ENCODE peak calls at places on chromosomes 13 and 19, in four cellular contexts. One of them, this sample, is unnamed. For H3K4me1, the result is how much of the 10 kb centered on the place peaks cover.

GRCh38 chr19:45171211-45171623 is 6.8 kb downstream of the TRAPPC6A start:
- DNase-seq in effector memory CD4-positive, alpha-beta T cell: peak
- DNase-seq in A673: no peak
- DNase-seq in endodermal cell: peak
- DNase-seq in this sample: no peak

GRCh38 chr19:55462722-55463121 is 1.3 kb upstream of the ISOC2 start:
- DNase-seq in effector memory CD4-positive, alpha-beta T cell: no peak
- DNase-seq in A673: no peak
- DNase-seq in endodermal cell: no peak
- DNase-seq in this sample: peak

GRCh38 chr19:53907193-53907581 is 1.9 kb upstream of the CACNG7 start:
- DNase-seq in endodermal cell: peak
- DNase-seq in effector memory CD4-positive, alpha-beta T cell: no peak
- DNase-seq in A673: peak
- DNase-seq in this sample: no peak

GRCh38 chr19:33797821-33798633 is 1.4 kb downstream of the KCTD15 start:
- DNase-seq in effector memory CD4-positive, alpha-beta T cell: peak
- DNase-seq in A673: peak
- DNase-seq in endodermal cell: peak
- DNase-seq in this sample: peak

GRCh38 chr19:43372462-43372861 is 19.0 kb downstream of the CD177 start:
- DNase-seq in endodermal cell: no peak
- DNase-seq in effector memory CD4-positive, alpha-beta T cell: no peak
- DNase-seq in A673: no peak
- DNase-seq in this sample: no peak

GRCh38 chr13:111906816-111907215 is 160.1 kb upstream of the SOX1 start:
- DNase-seq in effector memory CD4-positive, alpha-beta T cell: no peak
- DNase-seq in A673: no peak
- DNase-seq in endodermal cell: peak
- DNase-seq in this sample: no peak

GRCh38 chr19:53007200-53008054 is 6.3 kb upstream of the ERVV-1 start:
- DNase-seq in effector memory CD4-positive, alpha-beta T cell: no peak
- DNase-seq in A673: no peak
- DNase-seq in endodermal cell: no peak
- DNase-seq in this sample: peak

GRCh38 chr19:40246292-40247073 is 20.0 kb upstream of the CCNP start:
- DNase-seq in endodermal cell: no peak
- DNase-seq in effector memory CD4-positive, alpha-beta T cell: no peak
- DNase-seq in A673: no peak
- DNase-seq in this sample: no peak

GRCh38 chr19:58007285-58007684 is 4.7 kb upstream of the ZNF606 start:
- DNase-seq in A673: peak
- DNase-seq in effector memory CD4-positive, alpha-beta T cell: no peak
- DNase-seq in endodermal cell: no peak
- DNase-seq in this sample: peak

GRCh38 chr19:46841458-46842083 is 9.1 kb downstream of the AP2S1 start:
- DNase-seq in endodermal cell: peak
- DNase-seq in A673: peak
- DNase-seq in effector memory CD4-positive, alpha-beta T cell: no peak
- DNase-seq in this sample: peak

GRCh38 chr19:31266731-31267130 is 82.5 kb downstream of the TSHZ3 start:
- DNase-seq in A673: no peak
- DNase-seq in effector memory CD4-positive, alpha-beta T cell: no peak
- DNase-seq in endodermal cell: no peak
- DNase-seq in this sample: no peak

GRCh38 chr13:95678967-95679366 is 2.0 kb downstream of the DNAJC3 start:
- DNase-seq in effector memory CD4-positive, alpha-beta T cell: no peak
- DNase-seq in endodermal cell: no peak
- DNase-seq in A673: no peak
- DNase-seq in this sample: no peak

GRCh38 chr19:815079-815774 is 6.5 kb downstream of the PLPPR3 start:
- DNase-seq in A673: no peak
- DNase-seq in effector memory CD4-positive, alpha-beta T cell: no peak
- DNase-seq in endodermal cell: peak
- DNase-seq in this sample: no peak

GRCh38 chr19:31911577-31911976 is 433.8 kb upstream of the ZNF507 start:
- DNase-seq in endodermal cell: no peak
- DNase-seq in A673: no peak
- DNase-seq in effector memory CD4-positive, alpha-beta T cell: no peak
- DNase-seq in this sample: no peak

GRCh38 chr13:83265279-83265678 is 617.0 kb downstream of the SLITRK1 start:
- DNase-seq in A673: no peak
- DNase-seq in effector memory CD4-positive, alpha-beta T cell: no peak
- DNase-seq in endodermal cell: no peak
- DNase-seq in this sample: no peak

GRCh38 chr19:28633223-28634030 is 579.5 kb downstream of the UQCRFS1 start:
- DNase-seq in endodermal cell: peak
- DNase-seq in A673: peak
- DNase-seq in effector memory CD4-positive, alpha-beta T cell: no peak
- DNase-seq in this sample: peak

GRCh38 chr13:59950201-59950730 is 213.5 kb downstream of the DIAPH3 start:
- DNase-seq in A673: peak
- DNase-seq in endodermal cell: no peak
- DNase-seq in effector memory CD4-positive, alpha-beta T cell: no peak
- DNase-seq in this sample: no peak

GRCh38 chr19:11268783-11269267 is 6.5 kb upstream of the DOCK6 start:
- DNase-seq in effector memory CD4-positive, alpha-beta T cell: no peak
- DNase-seq in endodermal cell: no peak
- DNase-seq in A673: peak
- DNase-seq in this sample: peak

GRCh38 chr13:56558698-56559320 is 581.9 kb upstream of the PRR20A start:
- DNase-seq in effector memory CD4-positive, alpha-beta T cell: no peak
- DNase-seq in endodermal cell: no peak
- DNase-seq in A673: no peak
- DNase-seq in this sample: no peak

GRCh38 chr19:460877-461609 is at the start of gene SHC2:
- DNase-seq in A673: no peak
- DNase-seq in endodermal cell: no peak
- DNase-seq in effector memory CD4-positive, alpha-beta T cell: no peak
- DNase-seq in this sample: no peak

GRCh38 chr13:52127378-52127777 is 1.5 kb downstream of the NEK5 start:
- DNase-seq in A673: no peak
- DNase-seq in effector memory CD4-positive, alpha-beta T cell: no peak
- DNase-seq in endodermal cell: no peak
- DNase-seq in this sample: no peak

GRCh38 chr13:31887311-31887710 is 144.3 kb upstream of the FRY start:
- DNase-seq in endodermal cell: no peak
- DNase-seq in A673: no peak
- DNase-seq in effector memory CD4-positive, alpha-beta T cell: no peak
- DNase-seq in this sample: no peak

GRCh38 chr13:24251525-24251924 is 57.9 kb upstream of the C1QTNF9 start:
- DNase-seq in A673: no peak
- DNase-seq in endodermal cell: no peak
- DNase-seq in effector memory CD4-positive, alpha-beta T cell: peak
- DNase-seq in this sample: no peak

GRCh38 chr13:101397742-101398141 is 18.6 kb downstream of the NALCN start:
- DNase-seq in endodermal cell: no peak
- DNase-seq in effector memory CD4-positive, alpha-beta T cell: no peak
- DNase-seq in A673: no peak
- DNase-seq in this sample: no peak

GRCh38 chr13:39616087-39616694 is 13.2 kb upstream of the LHFPL6 start:
- DNase-seq in effector memory CD4-positive, alpha-beta T cell: peak
- DNase-seq in A673: peak
- DNase-seq in endodermal cell: peak
- DNase-seq in this sample: peak

GRCh38 chr13:29073762-29074161 is 253.6 kb downstream of the MTUS2 start:
- DNase-seq in A673: no peak
- DNase-seq in effector memory CD4-positive, alpha-beta T cell: no peak
- DNase-seq in endodermal cell: no peak
- DNase-seq in this sample: no peak

GRCh38 chr19:47601180-47601904 is 7.6 kb upstream of the BICRA start:
- DNase-seq in endodermal cell: peak
- DNase-seq in effector memory CD4-positive, alpha-beta T cell: no peak
- DNase-seq in A673: no peak
- DNase-seq in this sample: no peak

GRCh38 chr19:43605875-43606568 is 5.9 kb upstream of the SRRM5 start:
- DNase-seq in endodermal cell: no peak
- DNase-seq in effector memory CD4-positive, alpha-beta T cell: no peak
- DNase-seq in A673: peak
- DNase-seq in this sample: no peak

GRCh38 chr19:870963-871401 is 11.5 kb downstream of the CFD start:
- DNase-seq in A673: peak
- DNase-seq in endodermal cell: peak
- DNase-seq in effector memory CD4-positive, alpha-beta T cell: no peak
- DNase-seq in this sample: peak

GRCh38 chr19:43662487-43662886 is 7.5 kb downstream of the PLAUR start:
- DNase-seq in effector memory CD4-positive, alpha-beta T cell: no peak
- DNase-seq in A673: peak
- DNase-seq in endodermal cell: peak
- DNase-seq in this sample: no peak

GRCh38 chr13:33083054-33083453 is 66.8 kb downstream of the KL start:
- DNase-seq in effector memory CD4-positive, alpha-beta T cell: no peak
- DNase-seq in A673: no peak
- DNase-seq in endodermal cell: no peak
- DNase-seq in this sample: no peak

GRCh38 chr13:99992912-99993311 is 11.3 kb downstream of the ZIC2 start:
- DNase-seq in A673: peak
- DNase-seq in effector memory CD4-positive, alpha-beta T cell: no peak
- DNase-seq in endodermal cell: no peak
- DNase-seq in this sample: no peak

GRCh38 chr19:58330458-58330857 is 3.7 kb downstream of the ZSCAN22 start:
- DNase-seq in A673: no peak
- DNase-seq in endodermal cell: no peak
- DNase-seq in effector memory CD4-positive, alpha-beta T cell: no peak
- DNase-seq in this sample: no peak

GRCh38 chr19:38362076-38362945 is 12.1 kb upstream of the PSMD8 start:
- DNase-seq in endodermal cell: peak
- DNase-seq in effector memory CD4-positive, alpha-beta T cell: peak
- DNase-seq in A673: peak
- DNase-seq in this sample: peak

GRCh38 chr19:47032171-47032811 is 12.7 kb downstream of the NPAS1 start:
- DNase-seq in effector memory CD4-positive, alpha-beta T cell: peak
- DNase-seq in A673: no peak
- DNase-seq in endodermal cell: peak
- DNase-seq in this sample: peak

GRCh38 chr13:23469901-23470525 is 36.5 kb upstream of the SACS start:
- DNase-seq in effector memory CD4-positive, alpha-beta T cell: no peak
- DNase-seq in A673: no peak
- DNase-seq in endodermal cell: peak
- DNase-seq in this sample: no peak

GRCh38 chr13:48790199-48790598 is 136.5 kb downstream of the CYSLTR2 start:
- DNase-seq in endodermal cell: no peak
- DNase-seq in A673: no peak
- DNase-seq in effector memory CD4-positive, alpha-beta T cell: no peak
- DNase-seq in this sample: no peak

GRCh38 chr13:44816701-44817684 is 172.3 kb downstream of the NUFIP1 start:
- DNase-seq in endodermal cell: peak
- DNase-seq in effector memory CD4-positive, alpha-beta T cell: no peak
- DNase-seq in A673: peak
- DNase-seq in this sample: no peak

GRCh38 chr13:44818016-44818415 is 171.3 kb downstream of the NUFIP1 start:
- DNase-seq in endodermal cell: no peak
- DNase-seq in A673: no peak
- DNase-seq in effector memory CD4-positive, alpha-beta T cell: no peak
- DNase-seq in this sample: no peak

GRCh38 chr13:44814836-44815235 is 174.4 kb downstream of the NUFIP1 start:
- DNase-seq in A673: no peak
- DNase-seq in endodermal cell: no peak
- DNase-seq in effector memory CD4-positive, alpha-beta T cell: no peak
- DNase-seq in this sample: no peak

GRCh38 chr13:44814144-44814543 is 175.1 kb downstream of the NUFIP1 start:
- DNase-seq in endodermal cell: no peak
- DNase-seq in effector memory CD4-positive, alpha-beta T cell: no peak
- DNase-seq in A673: no peak
- DNase-seq in this sample: no peak

DNA sequence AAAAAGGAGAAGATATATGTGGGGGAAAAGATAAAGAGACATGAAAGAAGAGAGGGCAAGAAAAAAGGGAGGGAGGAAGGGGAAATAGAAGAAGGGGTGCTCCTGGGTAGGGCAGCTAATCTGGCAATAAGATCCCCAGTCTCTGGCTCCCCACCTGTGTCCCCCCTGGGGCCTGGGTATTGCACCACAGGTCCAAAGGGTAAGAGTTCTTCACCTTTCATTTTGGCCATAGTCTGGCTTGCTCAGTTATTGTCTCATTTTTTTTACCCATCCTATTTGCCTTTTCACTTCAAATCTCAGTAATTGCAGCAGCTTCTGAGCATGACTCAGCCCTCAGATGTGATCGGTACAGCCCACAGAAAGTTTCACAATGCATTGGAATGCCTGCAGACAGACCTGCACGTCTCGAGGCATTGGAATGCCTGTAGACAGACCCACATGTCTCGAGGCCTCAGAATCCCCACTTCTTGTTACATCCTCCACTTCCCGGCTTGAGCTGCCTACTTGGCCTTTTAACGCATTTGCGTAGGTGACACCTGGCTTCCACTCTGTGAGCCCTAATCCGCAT is 173.7 kb downstream of the NUFIP1 start:
- DNase-seq in A673: peak
- DNase-seq in endodermal cell: peak
- DNase-seq in effector memory CD4-positive, alpha-beta T cell: no peak
- DNase-seq in this sample: no peak
- H3K4me1 ChIP-seq in A673: under half
- H3K4me1 ChIP-seq in endodermal cell: under half
- H3K4me1 ChIP-seq in effector memory CD4-positive, alpha-beta T cell: under half
- H3K4me1 ChIP-seq in this sample: under half

DNA sequence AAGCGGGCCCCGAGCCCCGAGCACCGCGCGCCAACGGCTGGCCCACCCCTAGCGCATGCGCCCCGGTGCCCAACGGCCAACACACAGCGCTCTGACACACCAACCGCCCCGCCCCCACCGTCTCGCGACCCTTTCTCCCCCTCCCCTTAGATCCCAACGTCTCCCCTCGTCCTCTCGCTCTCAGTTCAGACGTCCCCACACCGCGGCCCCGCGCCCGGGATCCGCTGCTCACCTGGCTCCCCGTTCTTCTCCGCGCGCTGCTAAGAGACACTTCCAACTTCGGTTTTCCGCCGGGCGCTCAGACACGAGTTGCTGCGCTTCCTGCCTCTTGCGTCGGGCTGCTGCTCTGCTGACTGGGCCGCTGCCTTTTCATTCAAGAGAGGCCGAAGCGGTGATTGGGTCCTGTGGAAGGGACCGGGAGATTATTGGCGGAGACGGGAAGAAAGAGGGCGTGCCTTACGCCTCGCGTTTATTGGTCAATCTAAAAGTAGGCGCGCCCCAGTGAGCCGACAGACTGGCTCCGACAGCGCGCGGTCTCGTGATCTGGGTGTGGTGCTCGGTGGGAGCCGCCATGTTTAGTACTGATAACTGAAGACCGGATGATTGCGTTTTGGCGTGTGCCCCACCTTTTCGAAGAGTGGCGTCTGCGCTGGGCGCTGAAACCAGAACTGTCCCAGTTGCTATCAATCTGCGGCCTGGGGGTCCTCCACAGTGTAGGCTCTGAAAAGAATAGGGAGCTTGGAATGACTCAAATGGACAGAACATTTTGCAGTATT is at the start of gene DDX39A:
- DNase-seq in endodermal cell: peak
- DNase-seq in effector memory CD4-positive, alpha-beta T cell: peak
- DNase-seq in A673: peak
- DNase-seq in this sample: peak
- H3K4me1 ChIP-seq in endodermal cell: under half
- H3K4me1 ChIP-seq in effector memory CD4-positive, alpha-beta T cell: under half
- H3K4me1 ChIP-seq in A673: under half
- H3K4me1 ChIP-seq in this sample: under half

GRCh38 chr13:27161423-27161822 is 10.2 kb downstream of the USP12 start:
- DNase-seq in A673: no peak
- DNase-seq in endodermal cell: no peak
- DNase-seq in effector memory CD4-positive, alpha-beta T cell: no peak
- DNase-seq in this sample: no peak
- H3K4me1 ChIP-seq in A673: under half
- H3K4me1 ChIP-seq in endodermal cell: under half
- H3K4me1 ChIP-seq in effector memory CD4-positive, alpha-beta T cell: under half
- H3K4me1 ChIP-seq in this sample: under half

GRCh38 chr19:6475321-6476108 is 6.1 kb downstream of the DENND1C start:
- DNase-seq in A673: no peak
- DNase-seq in endodermal cell: peak
- DNase-seq in effector memory CD4-positive, alpha-beta T cell: no peak
- DNase-seq in this sample: no peak
- H3K4me1 ChIP-seq in A673: under half
- H3K4me1 ChIP-seq in endodermal cell: under half
- H3K4me1 ChIP-seq in effector memory CD4-positive, alpha-beta T cell: under half
- H3K4me1 ChIP-seq in this sample: under half